ENCODE peak calls at places on chromosomes 16 and 17, in ten cellular contexts. N, T, F, V, Q, M, L, Z, O and C are unnamed samples.

GRCh38 chr17:17518019-17518418 is 21.8 kb upstream of the RASD1 start:
- DNase-seq in N (no peak), T (no peak), F (no peak), V (no peak), Q (no peak), M (no peak), L (no peak), Z (no peak), O (no peak), C (no peak)

GRCh38 chr16:17379121-17379571 is 91.6 kb downstream of the XYLT1 start:
- DNase-seq in N (no peak), T (peak), F (no peak), V (peak), Q (no peak), M (no peak), L (peak), Z (no peak), O (no peak), C (peak)

GRCh38 chr17:82267575-82268379 is 5.7 kb downstream of the CSNK1D start:
- DNase-seq in N (no peak), T (peak), F (peak), V (peak), Q (peak), M (peak), L (peak), Z (no peak), O (peak), C (peak)

GRCh38 chr16:70778901-70779309 is 22.1 kb downstream of the VAC14 start:
- DNase-seq in N (peak), T (peak), F (peak), V (peak), Q (peak), M (peak), L (peak), Z (peak), O (peak), C (peak)

GRCh38 chr16:89172901-89173628 is 1.5 kb downstream of the CDH15 start:
- DNase-seq in N (no peak), T (no peak), F (no peak), V (no peak), Q (no peak), M (no peak), L (no peak), Z (no peak), O (no peak), C (no peak)

GRCh38 chr17:75652934-75653549 is 13.9 kb downstream of the RECQL5 start:
- DNase-seq in N (no peak), T (no peak), F (no peak), V (peak), Q (no peak), M (no peak), L (no peak), Z (peak), O (peak), C (peak)

GRCh38 chr16:56606688-56607618 is 1.4 kb upstream of the MT2A start:
- DNase-seq in N (no peak), T (peak), F (peak), V (peak), Q (peak), M (peak), L (peak), Z (peak), O (peak), C (peak)

GRCh38 chr17:19703776-19704371 is 12.5 kb downstream of the SLC47A2 start:
- DNase-seq in N (no peak), T (peak), F (no peak), V (no peak), Q (peak), M (no peak), L (no peak), Z (no peak), O (no peak), C (no peak)

GRCh38 chr17:7929158-7930029 is at the start of gene KCNAB3:
- DNase-seq in N (no peak), T (no peak), F (no peak), V (peak), Q (no peak), M (no peak), L (peak), Z (peak), O (peak), C (peak)

GRCh38 chr17:49378311-49378710 is 16.3 kb upstream of the ZNF652 start:
- DNase-seq in N (no peak), T (no peak), F (no peak), V (no peak), Q (no peak), M (no peak), L (no peak), Z (no peak), O (no peak), C (no peak)

GRCh38 chr16:17080105-17080504 is 390.7 kb downstream of the XYLT1 start:
- DNase-seq in N (no peak), T (no peak), F (no peak), V (no peak), Q (no peak), M (no peak), L (no peak), Z (no peak), O (no peak), C (no peak)

GRCh38 chr17:3037259-3037658 is 26.1 kb downstream of the OR1D5 start:
- DNase-seq in N (no peak), T (no peak), F (no peak), V (no peak), Q (no peak), M (no peak), L (no peak), Z (no peak), O (no peak), C (no peak)

GRCh38 chr17:39110435-39111136 is 40.9 kb downstream of the PLXDC1 start:
- DNase-seq in N (no peak), T (no peak), F (no peak), V (no peak), Q (no peak), M (no peak), L (no peak), Z (no peak), O (no peak), C (no peak)

DNA sequence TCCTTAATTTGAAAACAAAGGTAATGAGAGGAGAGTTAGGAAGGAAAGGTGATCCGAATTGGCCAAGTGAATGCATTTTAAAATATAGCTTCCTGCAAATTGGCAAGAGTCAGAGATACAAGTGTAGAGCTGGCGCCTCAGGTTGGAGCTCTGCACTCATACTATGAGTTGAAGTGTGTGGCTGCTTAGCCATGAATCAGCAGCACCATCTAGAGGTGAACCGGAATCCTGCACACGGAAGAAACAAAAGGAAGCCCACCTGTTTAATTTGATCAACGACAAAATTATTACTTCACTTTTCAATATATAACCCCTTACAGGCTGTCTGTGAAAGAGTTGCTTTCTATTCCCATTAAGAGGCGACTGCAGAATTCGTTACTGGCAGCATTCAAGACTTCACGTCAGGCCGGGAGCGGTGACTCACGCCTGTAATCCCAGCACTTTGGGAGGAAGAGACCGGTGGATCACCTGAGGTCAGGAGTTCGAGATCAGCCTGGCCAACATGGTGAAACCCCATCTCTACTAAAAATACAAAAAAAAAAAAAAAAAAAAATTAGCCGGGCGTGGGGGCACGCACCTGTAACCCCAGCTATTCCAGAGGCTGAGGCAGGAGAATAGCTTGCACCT is 1253.7 kb upstream of the CDH8 start:
- DNase-seq in N (peak), T (peak), F (no peak), V (peak), Q (no peak), M (no peak), L (no peak), Z (peak), O (no peak), C (peak)
- TF ChIP-seq CTCF in N (peak), T (peak), F (peak), V (peak), Q (peak), M (peak), L (no peak), Z (peak), O (peak), C (peak)

GRCh38 chr17:73541111-73541510 is 103.1 kb downstream of the SDK2 start:
- DNase-seq in N (no peak), T (no peak), F (no peak), V (no peak), Q (no peak), M (no peak), L (no peak), Z (no peak), O (no peak), C (no peak)
- TF ChIP-seq CTCF in N (no peak), T (no peak), F (no peak), V (no peak), Q (no peak), M (no peak), L (no peak), Z (no peak), O (no peak), C (no peak)

GRCh38 chr16:75307506-75307905 is 56.1 kb upstream of the BCAR1 start:
- DNase-seq in N (no peak), T (no peak), F (no peak), V (no peak), Q (no peak), M (no peak), L (no peak), Z (no peak), O (no peak), C (no peak)

GRCh38 chr16:75308011-75308410 is 56.6 kb upstream of the BCAR1 start:
- DNase-seq in N (no peak), T (no peak), F (no peak), V (no peak), Q (no peak), M (no peak), L (no peak), Z (no peak), O (no peak), C (no peak)

GRCh38 chr16:75306102-75306762 is 54.8 kb upstream of the BCAR1 start:
- DNase-seq in N (no peak), T (no peak), F (no peak), V (peak), Q (no peak), M (no peak), L (no peak), Z (no peak), O (peak), C (peak)

GRCh38 chr16:75304521-75305363 is 53.3 kb upstream of the BCAR1 start:
- DNase-seq in N (no peak), T (peak), F (no peak), V (peak), Q (peak), M (no peak), L (peak), Z (no peak), O (peak), C (peak)

GRCh38 chr16:75305364-75306101 is 54.1 kb upstream of the BCAR1 start:
- DNase-seq in N (no peak), T (peak), F (no peak), V (peak), Q (peak), M (peak), L (peak), Z (peak), O (peak), C (peak)
- TF ChIP-seq CTCF in N (no peak), T (no peak), F (no peak), V (no peak), Q (no peak), M (no peak), L (no peak), Z (no peak), O (no peak), C (no peak)

GRCh38 chr17:63831505-63831904 is 4.0 kb upstream of the FTSJ3 start:
- DNase-seq in N (no peak), T (no peak), F (no peak), V (no peak), Q (no peak), M (no peak), L (no peak), Z (no peak), O (no peak), C (no peak)

GRCh38 chr17:63833026-63833740 is 5.7 kb upstream of the FTSJ3 start:
- DNase-seq in N (no peak), T (no peak), F (no peak), V (no peak), Q (no peak), M (no peak), L (no peak), Z (no peak), O (no peak), C (no peak)

GRCh38 chr17:63832014-63832413 is 4.6 kb upstream of the FTSJ3 start:
- DNase-seq in N (no peak), T (no peak), F (no peak), V (no peak), Q (no peak), M (no peak), L (no peak), Z (no peak), O (no peak), C (no peak)

GRCh38 chr17:63833741-63834373 is 6.4 kb upstream of the FTSJ3 start:
- DNase-seq in N (no peak), T (no peak), F (no peak), V (no peak), Q (no peak), M (no peak), L (no peak), Z (no peak), O (no peak), C (no peak)

GRCh38 chr17:63832455-63832854 is 5.0 kb upstream of the FTSJ3 start:
- DNase-seq in N (no peak), T (no peak), F (no peak), V (no peak), Q (no peak), M (no peak), L (no peak), Z (no peak), O (no peak), C (no peak)
- TF ChIP-seq CTCF in N (no peak), T (no peak), F (no peak), V (no peak), Q (no peak), M (no peak), L (no peak), Z (peak), O (no peak), C (no peak)